ENCODE peak calls at places on chromosomes 13 and 19, in six cellular contexts. G is skeletal muscle cell; J is activated CD4-positive, alpha-beta T cell treated with anti-CD3 and anti-CD28 coated beads, Interleukin-2, amount 10 ng/mL, durations not matched to agents 7 days and 5 days; Y is activated T-cell treated with anti-CD3 and anti-CD28 coated beads for 1 hour; Z is iPS-NIHi11; W is stimulated activated CD4-positive, alpha-beta T cell treated with anti-CD3 and anti-CD28 coated beads, Interleukin-2, amount 100 ng/mL, for 48 hours. M is an unnamed sample.
A peak's percentile ranks its signal among the peaks of the same experiment; 100 is the strongest.

GRCh38 chr19:38392707-38393308 is 4.3 kb downstream of the SPRED3 start:
- DNase-seq in W (no peak), G (no peak), Z (no peak), J (no peak), Y (no peak), M (no peak)

GRCh38 chr19:18478545-18479311 is 40.8 kb upstream of the ISYNA1 start:
- DNase-seq in Z (no peak), J (peak; percentile 49), G (peak; percentile 67), Y (no peak), W (peak; percentile 66), M (peak; percentile 91)

GRCh38 chr13:110685305-110685704 is 20.6 kb downstream of the CARS2 start:
- DNase-seq in W (no peak), G (peak; percentile 36), J (no peak), Z (no peak), Y (no peak), M (no peak)

GRCh38 chr13:98466634-98467236 is 110.2 kb downstream of the STK24 start:
- DNase-seq in J (no peak), W (peak; percentile 49), Y (peak; percentile 25), Z (peak; percentile 79), G (no peak), M (peak; percentile 33)

GRCh38 chr13:104466016-104466415 is 1399.8 kb upstream of the SLC10A2 start:
- DNase-seq in G (no peak), Y (no peak), Z (no peak), J (no peak), W (no peak), M (no peak)

GRCh38 chr13:60591348-60591747 is 194.3 kb downstream of the TDRD3 start:
- DNase-seq in W (no peak), Y (no peak), G (peak; percentile 91), J (no peak), Z (no peak), M (no peak)

GRCh38 chr13:79482271-79482970 is 1.5 kb downstream of the NDFIP2 start:
- DNase-seq in G (no peak), J (no peak), Z (no peak), W (no peak), Y (no peak), M (no peak)

GRCh38 chr19:47444388-47444821 is 25.1 kb upstream of the MEIS3 start:
- DNase-seq in Y (peak; percentile 36), J (peak; percentile 56), G (no peak), Z (peak; percentile 69), W (no peak), M (no peak)

GRCh38 chr13:47087841-47088240 is 191.0 kb upstream of the HTR2A start:
- DNase-seq in W (no peak), Z (no peak), Y (no peak), G (peak; percentile 54), J (no peak), M (no peak)

GRCh38 chr13:47539317-47539716 is 461.8 kb downstream of the SUCLA2 start:
- DNase-seq in Y (no peak), J (no peak), G (no peak), Z (no peak), W (no peak), M (no peak)

GRCh38 chr13:112887151-112887550 is 81.9 kb upstream of the MCF2L start:
- DNase-seq in G (no peak), Y (no peak), J (no peak), Z (no peak), W (no peak), M (no peak)

GRCh38 chr13:112859817-112860190 is 109.2 kb upstream of the MCF2L start:
- DNase-seq in Y (no peak), W (no peak), Z (no peak), J (no peak), G (peak; percentile 29), M (no peak)

GRCh38 chr13:82010780-82011179 is 1669.9 kb upstream of the SPRY2 start:
- DNase-seq in G (no peak), Y (no peak), Z (no peak), W (no peak), J (no peak), M (no peak)

GRCh38 chr19:50496189-50497029 is 14.6 kb downstream of the JOSD2 start:
- DNase-seq in W (no peak), Z (peak; percentile 69), Y (no peak), J (no peak), G (no peak), M (no peak)

GRCh38 chr13:75675421-75675820 is 39.3 kb downstream of the LMO7 start:
- DNase-seq in Z (no peak), Y (no peak), W (no peak), G (no peak), J (no peak), M (no peak)

GRCh38 chr19:11519138-11519537 is 9.8 kb downstream of the ECSIT start:
- DNase-seq in G (no peak), Z (no peak), W (no peak), J (no peak), Y (no peak), M (no peak)

GRCh38 chr13:28609936-28610335 is 49.0 kb upstream of the POMP start:
- DNase-seq in J (no peak), Z (no peak), G (no peak), W (no peak), Y (no peak), M (no peak)

GRCh38 chr19:49064768-49065611 is at the start of gene NTF4:
- DNase-seq in W (no peak), J (no peak), Y (no peak), Z (peak; percentile 90), G (no peak), M (no peak)

GRCh38 chr19:54530866-54531265 is 28.2 kb downstream of the LAIR2 start:
- DNase-seq in W (no peak), Z (no peak), J (no peak), Y (no peak), G (no peak), M (no peak)

GRCh38 chr19:15631817-15632216 is 8.9 kb upstream of the CYP4F3 start:
- DNase-seq in G (no peak), Y (no peak), W (peak; percentile 32), Z (peak; percentile 24), J (peak; percentile 54), M (peak; percentile 54)

GRCh38 chr13:32627793-32628192 is 41.5 kb downstream of the PDS5B start:
- DNase-seq in W (no peak), Z (no peak), J (no peak), Y (no peak), G (no peak), M (no peak)

GRCh38 chr19:50065938-50066337 is 40.1 kb downstream of the ZNF473 start:
- DNase-seq in Z (no peak), G (no peak), J (no peak), W (no peak), Y (no peak), M (no peak)

GRCh38 chr13:99505814-99506269 is 4.6 kb downstream of the TM9SF2 start:
- DNase-seq in J (no peak), Y (no peak), Z (no peak), G (no peak), W (no peak), M (peak; percentile 30)

GRCh38 chr19:16040642-16041041 is 35.7 kb upstream of the TPM4 start:
- DNase-seq in G (peak; percentile 57), Z (no peak), Y (no peak), W (no peak), J (no peak), M (no peak)

GRCh38 chr13:112670118-112670517 is 19.7 kb upstream of the ATP11A start:
- DNase-seq in G (no peak), J (no peak), Z (no peak), Y (no peak), W (no peak), M (no peak)

GRCh38 chr13:108609353-108609752 is 20.1 kb upstream of the MYO16 start:
- DNase-seq in J (no peak), G (peak; percentile 1), Y (no peak), Z (peak; percentile 49), W (no peak), M (peak; percentile 57)

GRCh38 chr19:11797491-11797890 is 832 bp upstream of the ZNF491 start:
- DNase-seq in W (peak; percentile 75), Y (peak; percentile 63), G (peak; percentile 29), J (peak; percentile 88), Z (peak; percentile 85), M (peak; percentile 66)

GRCh38 chr19:53130506-53130905 is 2.2 kb downstream of the ZNF415 start:
- DNase-seq in J (no peak), G (no peak), Z (no peak), W (no peak), Y (no peak), M (no peak)

GRCh38 chr19:7377196-7377595 is 28.5 kb downstream of the ARHGEF18 start:
- DNase-seq in Y (no peak), W (no peak), Z (no peak), G (no peak), J (no peak), M (no peak)

GRCh38 chr19:44968670-44969069 is 13.5 kb downstream of the CLPTM1 start:
- DNase-seq in W (no peak), J (no peak), Y (no peak), Z (no peak), G (no peak), M (no peak)

GRCh38 chr19:48615145-48616040 is 517 bp upstream of the FAM83E start:
- DNase-seq in G (no peak), J (no peak), Y (no peak), Z (no peak), W (no peak), M (no peak)

GRCh38 chr13:52921194-52921593 is 72.8 kb upstream of the PCDH8 start:
- DNase-seq in Z (no peak), W (no peak), G (no peak), J (no peak), Y (no peak), M (peak; percentile 55)

GRCh38 chr19:11418518-11419506 is at the start of gene RGL3:
- DNase-seq in J (no peak), G (no peak), Z (peak; percentile 75), Y (no peak), W (no peak), M (no peak)

GRCh38 chr13:40809471-40809870 is 20.1 kb downstream of the SLC25A15 start:
- DNase-seq in W (no peak), G (no peak), J (no peak), Z (no peak), Y (no peak), M (no peak)

GRCh38 chr19:40315812-40316475 is 30.8 kb upstream of the AKT2 start:
- DNase-seq in Y (no peak), Z (no peak), J (no peak), G (no peak), W (no peak), M (no peak)

GRCh38 chr19:3403489-3404323 is 37.3 kb downstream of the NFIC start:
- DNase-seq in J (no peak), W (no peak), G (peak; percentile 83), Z (peak; percentile 54), Y (no peak), M (no peak)

GRCh38 chr19:18023596-18024212 is 15.7 kb downstream of the ARRDC2 start:
- DNase-seq in J (peak; percentile 69), Z (peak; percentile 29), W (no peak), G (peak; percentile 96), Y (peak; percentile 52), M (peak; percentile 94)